ENCODE peak calls at places on chromosomes 11 and 22, in five cellular contexts. K is H1, W is K562, C is GM12878, Y is SK-N-SH. M is an unnamed sample.

GRCh38 chr11:66579017-66579606 is 10.7 kb upstream of the CTSF start:
- DNase-seq in K (peak), Y (peak), C (no peak), W (peak), M (peak)

GRCh38 chr22:30882181-30882771 is 86.3 kb downstream of the MORC2 start:
- DNase-seq in C (no peak), W (no peak), K (no peak), Y (no peak), M (no peak)

GRCh38 chr22:40436460-40437431 is 66.4 kb downstream of the SGSM3 start:
- DNase-seq in W (peak), C (peak), K (no peak), Y (peak), M (no peak)

GRCh38 chr11:61482513-61482912 is 26.0 kb upstream of the LRRC10B start:
- DNase-seq in W (peak), Y (peak), C (no peak), K (peak), M (no peak)

GRCh38 chr11:3977078-3977477 is 117.5 kb upstream of the RRM1 start:
- DNase-seq in Y (no peak), W (peak), K (no peak), C (no peak), M (no peak)

GRCh38 chr11:62514151-62514550 is 32.5 kb downstream of the AHNAK start:
- DNase-seq in Y (no peak), K (no peak), C (no peak), W (peak), M (no peak)

GRCh38 chr11:47433991-47434786 is 8.0 kb upstream of the PSMC3 start:
- DNase-seq in W (no peak), Y (no peak), C (no peak), K (no peak), M (no peak)

GRCh38 chr11:36053901-36054300 is 110.0 kb downstream of the LDLRAD3 start:
- DNase-seq in K (no peak), W (no peak), Y (no peak), C (no peak), M (no peak)

GRCh38 chr22:39013923-39014722 is at the start of gene APOBEC3C:
- DNase-seq in W (peak), C (peak), K (peak), Y (peak), M (peak)

GRCh38 chr22:40347300-40347699 is 1.0 kb downstream of the ADSL start:
- DNase-seq in Y (no peak), W (no peak), K (no peak), C (no peak), M (no peak)

GRCh38 chr11:131773626-131774025 is 403.2 kb downstream of the NTM start:
- DNase-seq in W (no peak), C (no peak), Y (no peak), K (no peak), M (no peak)

GRCh38 chr22:17570851-17571631 is 7.7 kb downstream of the SLC25A18 start:
- DNase-seq in K (no peak), Y (no peak), W (no peak), C (no peak), M (no peak)

GRCh38 chr11:45209904-45210699 is 63.7 kb downstream of the PRDM11 start:
- DNase-seq in Y (peak), W (no peak), K (peak), C (no peak), M (no peak)

GRCh38 chr11:116955949-116956348 is 118.5 kb upstream of the APOA1 start:
- DNase-seq in C (no peak), K (no peak), Y (no peak), W (no peak), M (no peak)

GRCh38 chr11:68014966-68015447 is 4.9 kb downstream of the ALDH3B1 start:
- DNase-seq in C (no peak), W (no peak), Y (no peak), K (no peak), M (no peak)

GRCh38 chr11:124442442-124442841 is 3.1 kb downstream of the OR8B8 start:
- DNase-seq in Y (no peak), C (no peak), W (no peak), K (no peak), M (no peak)

GRCh38 chr22:49764151-49764581 is 63.5 kb downstream of the BRD1 start:
- DNase-seq in Y (peak), W (no peak), K (peak), C (no peak), M (no peak)

GRCh38 chr11:59102259-59102765 is 4.7 kb upstream of the FAM111B start:
- DNase-seq in C (peak), K (peak), Y (no peak), W (peak), M (peak)

GRCh38 chr11:122165972-122166371 is 50.0 kb upstream of the BLID start:
- DNase-seq in Y (no peak), K (no peak), C (no peak), W (no peak), M (no peak)

GRCh38 chr11:76236092-76237026 is 30.1 kb upstream of the WNT11 start:
- DNase-seq in W (peak), Y (peak), K (peak), C (no peak), M (peak)

GRCh38 chr22:23652711-23653110 is 20.6 kb upstream of the DRICH1 start:
- DNase-seq in W (no peak), K (no peak), Y (no peak), C (no peak), M (no peak)

GRCh38 chr11:121524233-121524631 is 71.5 kb upstream of the SORL1-AS1 start:
- DNase-seq in Y (peak), C (no peak), W (no peak), K (no peak), M (no peak)

GRCh38 chr11:9251306-9251705 is 13.8 kb downstream of the DENND5A start:
- DNase-seq in W (no peak), Y (peak), K (no peak), C (no peak), M (no peak)

GRCh38 chr22:33919591-33920501 is at the start of gene LARGE1:
- DNase-seq in W (peak), C (no peak), K (peak), Y (peak), M (peak)

GRCh38 chr11:114060402-114061052 is 1.0 kb downstream of the ZBTB16 start:
- DNase-seq in W (peak), K (peak), C (no peak), Y (peak), M (no peak)

GRCh38 chr22:41745968-41746367 is 46.7 kb downstream of the MEI1 start:
- DNase-seq in W (no peak), K (no peak), Y (no peak), C (no peak), M (no peak)

GRCh38 chr22:22787805-22788459 is 99.7 kb upstream of the IGLL5 start:
- DNase-seq in K (peak), C (no peak), Y (peak), W (peak), M (peak)

GRCh38 chr11:63839508-63840355 is 822 bp downstream of the MARK2 start:
- DNase-seq in K (no peak), Y (no peak), C (no peak), W (peak), M (no peak)

GRCh38 chr22:32206774-32207758 is 2.2 kb upstream of the RFPL2 start:
- DNase-seq in Y (peak), C (no peak), K (peak), W (no peak), M (no peak)

GRCh38 chr11:65355013-65355775 is 643 bp downstream of the TIGD3 start:
- DNase-seq in W (peak), K (peak), Y (peak), C (no peak), M (peak)

GRCh38 chr22:38205261-38206128 is 3.7 kb downstream of the MAFF start:
- DNase-seq in Y (no peak), K (no peak), W (no peak), C (no peak), M (no peak)

GRCh38 chr11:114321621-114322257 is 25.5 kb downstream of the NNMT start:
- DNase-seq in C (no peak), Y (no peak), W (no peak), K (no peak), M (no peak)

GRCh38 chr11:119319702-119320592 is 3.0 kb upstream of the MCAM start:
- DNase-seq in C (no peak), W (no peak), K (no peak), Y (no peak), M (peak)

GRCh38 chr22:45722006-45722405 is 50.4 kb downstream of the ATXN10 start:
- DNase-seq in K (no peak), W (no peak), Y (no peak), C (peak), M (no peak)

GRCh38 chr22:45720875-45721378 is 49.3 kb downstream of the ATXN10 start:
- DNase-seq in W (no peak), Y (no peak), K (no peak), C (no peak), M (no peak)

GRCh38 chr22:45718391-45718790 is 46.8 kb downstream of the ATXN10 start:
- DNase-seq in Y (no peak), C (no peak), K (no peak), W (no peak), M (no peak)

DNA sequence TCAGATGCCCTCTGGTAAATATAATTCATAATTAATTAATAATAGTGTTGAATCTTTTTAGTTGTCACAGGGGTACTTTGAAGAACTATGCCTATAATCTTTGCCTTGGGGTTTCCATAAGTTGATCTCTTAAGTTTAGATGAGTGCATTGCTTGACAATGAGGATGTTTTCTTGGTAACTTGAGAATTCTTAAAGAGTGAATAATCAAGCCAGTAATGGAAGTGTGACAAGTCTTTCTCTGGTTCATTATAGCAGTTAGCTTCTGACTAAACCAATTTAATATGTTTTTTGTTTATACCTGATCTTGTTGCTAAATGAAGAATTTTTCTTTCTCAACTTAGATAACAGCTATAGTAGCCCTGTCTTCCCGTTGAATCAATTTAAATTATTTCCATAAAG is 46.2 kb downstream of the ATXN10 start:
- DNase-seq in Y (no peak), C (no peak), K (no peak), W (no peak), M (no peak)
- TF ChIP-seq TAF1 in Y (no peak), C (no peak), K (no peak), W (no peak), M (no peak)

GRCh38 chr22:47053013-47053864 is 290.8 kb downstream of the TBC1D22A start:
- DNase-seq in Y (no peak), C (no peak), K (no peak), W (no peak), M (no peak)

GRCh38 chr22:47053865-47054185 is 291.4 kb downstream of the TBC1D22A start:
- DNase-seq in Y (no peak), K (no peak), W (no peak), C (no peak), M (no peak)

GRCh38 chr22:47055461-47055860 is 293.0 kb downstream of the TBC1D22A start:
- DNase-seq in W (no peak), K (no peak), Y (no peak), C (no peak), M (no peak)

GRCh38 chr22:47055073-47055355 is 292.6 kb downstream of the TBC1D22A start:
- DNase-seq in W (no peak), C (no peak), Y (no peak), K (no peak), M (no peak)

DNA sequence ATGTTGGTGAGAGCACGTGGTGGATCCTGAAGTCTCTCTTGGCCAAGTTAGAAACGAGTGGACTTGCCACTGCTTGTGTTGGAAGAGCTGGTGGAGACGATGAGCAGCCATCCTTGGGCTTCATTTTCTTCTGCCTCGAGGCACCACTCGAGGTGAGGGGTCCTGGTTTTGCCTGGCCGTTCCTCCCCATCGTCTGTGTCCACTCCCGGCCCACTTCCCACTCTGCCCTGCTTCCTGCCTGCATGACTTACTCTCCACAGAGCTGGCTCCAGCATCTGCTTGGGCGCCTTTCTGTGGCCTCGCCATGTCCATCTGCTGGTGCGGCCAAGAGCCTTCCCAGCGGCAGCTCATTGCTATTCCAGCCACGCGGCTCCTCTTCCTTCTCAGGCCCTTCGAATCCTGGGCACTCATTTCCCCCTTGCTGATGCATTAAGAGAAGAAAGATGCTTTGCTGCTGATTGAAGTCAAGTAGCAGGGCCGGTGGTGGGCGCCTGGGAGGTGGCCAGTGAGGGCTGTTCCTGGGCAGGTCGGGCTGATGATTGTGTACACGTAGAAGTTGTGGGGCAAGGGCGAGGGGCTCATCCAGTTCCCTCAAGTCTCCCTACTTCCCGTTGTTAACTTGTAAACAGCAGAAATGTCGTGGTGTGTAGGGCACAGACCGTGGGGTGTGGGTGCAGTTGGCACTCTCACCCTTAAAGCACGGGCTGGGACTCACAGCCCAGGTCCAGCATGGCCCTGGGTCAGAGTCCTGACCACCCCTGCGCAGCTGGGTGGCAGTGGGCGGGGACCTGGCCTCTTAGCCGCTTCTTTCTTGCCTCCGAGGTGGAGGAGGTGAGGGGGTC is 292.0 kb downstream of the TBC1D22A start:
- DNase-seq in K (no peak), Y (no peak), C (no peak), W (no peak), M (no peak)
- TF ChIP-seq POLR2AphosphoS5 in K (no peak), Y (no peak), C (no peak), W (no peak), M (no peak)

GRCh38 chr11:16002942-16003341 is 353.4 kb downstream of the SOX6 start:
- DNase-seq in C (no peak), Y (no peak), W (no peak), K (no peak), M (no peak)

GRCh38 chr11:16000065-16000464 is 356.3 kb downstream of the SOX6 start:
- DNase-seq in K (no peak), C (no peak), W (no peak), Y (no peak), M (no peak)

GRCh38 chr11:16001899-16002426 is 354.4 kb downstream of the SOX6 start:
- DNase-seq in Y (no peak), C (no peak), W (no peak), K (no peak), M (no peak)

DNA sequence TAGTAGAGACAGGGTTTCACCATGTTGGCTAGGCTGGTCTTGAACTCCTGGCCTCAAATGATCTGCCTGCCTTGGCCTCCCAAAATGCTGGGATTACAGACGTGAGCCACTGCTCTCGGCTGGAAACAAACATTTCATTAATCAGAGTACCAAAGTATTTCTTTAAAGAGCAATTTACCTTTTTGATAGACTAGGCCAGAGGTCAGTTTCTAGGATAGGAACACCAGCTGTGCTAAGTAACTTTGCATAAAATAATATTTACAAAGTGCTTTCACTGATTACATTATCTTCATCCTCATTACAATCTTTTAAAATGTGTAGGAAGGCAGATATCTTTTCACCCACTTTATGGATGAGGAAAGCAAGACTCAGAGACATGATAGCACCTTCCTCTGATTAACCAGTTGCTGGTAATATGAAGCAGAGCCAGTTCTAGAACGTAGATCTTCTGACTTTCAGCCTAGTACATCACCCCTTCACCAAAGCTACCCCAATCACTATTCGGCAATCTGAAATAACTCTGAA is 355.2 kb downstream of the SOX6 start:
- DNase-seq in C (no peak), Y (no peak), W (no peak), K (no peak), M (no peak)
- TF ChIP-seq TAF1 in C (no peak), Y (no peak), W (no peak), K (no peak), M (no peak)

GRCh38 chr11:16607675-16608644 is 130.5 kb upstream of the C11orf58 start:
- DNase-seq in Y (peak), C (no peak), K (no peak), W (peak), M (no peak)
- TF ChIP-seq POLR2AphosphoS5 in Y (no peak), C (no peak), K (no peak), W (peak), M (no peak)

GRCh38 chr11:111776398-111777093 is 10.4 kb upstream of the PPP2R1B start:
- DNase-seq in C (peak), Y (no peak), K (no peak), W (no peak), M (peak)
- TF ChIP-seq TAF1 in C (no peak), Y (no peak), K (no peak), W (no peak), M (no peak)

GRCh38 chr22:47376901-47377520 is 614.6 kb downstream of the TBC1D22A start:
- DNase-seq in W (no peak), Y (no peak), C (no peak), K (no peak), M (no peak)
- TF ChIP-seq POLR2AphosphoS5 in W (no peak), Y (no peak), C (no peak), K (no peak), M (no peak)

DNA sequence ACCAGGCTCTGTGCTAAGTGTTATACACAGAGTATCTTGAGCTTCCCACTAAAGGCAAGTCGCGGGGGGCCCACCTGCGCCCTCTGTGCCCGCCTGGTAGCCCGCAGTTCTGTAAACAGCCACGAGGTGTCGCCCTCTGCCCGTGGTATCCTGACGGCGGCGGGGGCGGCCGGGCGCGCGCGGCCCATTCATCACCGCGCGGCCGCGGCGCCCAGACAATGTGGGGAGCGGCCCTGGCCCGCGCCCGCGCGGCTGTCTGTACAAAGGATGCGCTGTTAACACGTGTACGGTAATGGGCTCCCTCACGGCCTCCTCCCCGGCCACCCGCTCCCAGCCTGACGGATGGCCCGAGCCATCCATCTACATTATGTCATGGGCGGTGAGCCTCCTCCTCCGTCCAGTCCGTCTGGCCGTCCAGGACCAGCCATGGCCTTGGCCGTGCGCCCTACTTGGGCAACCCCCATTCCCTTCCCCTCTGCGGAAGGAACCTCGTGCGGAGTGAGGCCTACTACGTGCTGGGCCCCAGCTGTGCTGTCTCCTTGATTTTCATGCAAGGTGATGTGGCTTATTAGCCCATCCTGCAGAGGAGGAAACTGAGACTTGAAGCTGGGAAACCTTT is 99.4 kb downstream of the MIAT start:
- DNase-seq in C (no peak), Y (peak), W (peak), K (peak), M (peak)
- TF ChIP-seq TAF1 in C (no peak), Y (no peak), W (no peak), K (peak), M (no peak)

GRCh38 chr11:13324709-13325108 is 47.1 kb downstream of the BMAL1 start:
- DNase-seq in C (no peak), Y (peak), K (no peak), W (no peak), M (no peak)

GRCh38 chr11:13318498-13319295 is 41.1 kb downstream of the BMAL1 start:
- DNase-seq in K (no peak), C (no peak), W (no peak), Y (no peak), M (no peak)

GRCh38 chr11:13324141-13324540 is 46.6 kb downstream of the BMAL1 start:
- DNase-seq in K (no peak), W (no peak), Y (no peak), C (no peak), M (no peak)

GRCh38 chr11:13320688-13321087 is 43.1 kb downstream of the BMAL1 start:
- DNase-seq in Y (no peak), W (no peak), C (no peak), K (no peak), M (no peak)

DNA sequence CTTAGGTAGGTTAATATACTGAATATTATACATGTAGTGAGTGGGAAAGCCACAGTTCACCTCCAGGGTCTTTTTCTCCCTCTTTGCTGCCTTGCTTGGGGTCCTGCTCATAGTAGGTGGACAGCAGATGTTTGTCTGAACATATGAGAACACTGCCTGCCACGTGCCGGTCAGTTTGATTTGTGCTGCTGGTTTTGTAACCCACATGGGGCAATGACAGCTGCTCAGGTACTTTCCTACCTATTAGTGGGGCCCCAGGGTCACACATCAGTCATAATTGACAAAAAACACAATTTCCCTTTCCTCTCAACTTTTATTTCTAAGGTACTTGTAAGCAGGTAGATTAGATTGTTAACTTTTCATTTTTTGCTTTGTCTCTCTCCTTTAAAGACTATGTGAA is 43.8 kb downstream of the BMAL1 start:
- DNase-seq in Y (no peak), K (no peak), C (no peak), W (no peak), M (no peak)
- TF ChIP-seq POLR2AphosphoS5 in Y (no peak), K (no peak), C (no peak), W (no peak), M (no peak)

GRCh38 chr11:44006882-44007495 is 40.8 kb upstream of the ACCSL start:
- DNase-seq in K (peak), C (no peak), W (no peak), Y (no peak), M (no peak)
- TF ChIP-seq TAF1 in K (no peak), C (no peak), W (no peak), Y (no peak), M (no peak)

M was measured in GM12891.